ENCODE peak calls at places on chromosomes 4 and X, in seven cellular contexts. H is endothelial cell; L is SK-N-SH; Z is fibroblast of lung; C is CD4-positive, alpha-beta T cell; K is CD8-positive, alpha-beta T cell; X is tibial artery. P is an unnamed sample.

GRCh38 chrX:154840856-154841255 is 6.4 kb upstream of the SMIM9 start:
- DNase-seq in L (peak), K (no peak), X (no peak), C (no peak), H (no peak), Z (peak), P (peak)

GRCh38 chrX:2767631-2768455 is 16.0 kb downstream of the XG start:
- DNase-seq in C (no peak), K (no peak), X (peak), L (no peak), H (no peak), Z (no peak), P (no peak)

GRCh38 chrX:119735467-119735866 is 22.9 kb upstream of the SOWAHD start:
- DNase-seq in H (no peak), K (no peak), L (peak), Z (no peak), X (no peak), C (no peak), P (no peak)

GRCh38 chr4:4746444-4746843 is 113.0 kb upstream of the MSX1 start:
- DNase-seq in K (no peak), C (no peak), Z (no peak), H (no peak), L (no peak), X (no peak), P (no peak)

GRCh38 chr4:141501931-141502330 is 134.5 kb upstream of the IL15 start:
- DNase-seq in X (no peak), Z (peak), C (no peak), H (no peak), L (no peak), K (no peak), P (no peak)

GRCh38 chr4:15004701-15005301 is 2.5 kb downstream of the CPEB2 start:
- DNase-seq in H (peak), L (peak), C (peak), K (peak), Z (peak), X (peak), P (peak)

GRCh38 chr4:123361195-123361861 is 35.3 kb upstream of the SPRY1 start:
- DNase-seq in C (no peak), Z (peak), X (no peak), K (no peak), L (no peak), H (no peak), P (no peak)

GRCh38 chrX:132482632-132483031 is 6.2 kb downstream of the MBNL3 start:
- DNase-seq in Z (no peak), K (no peak), X (no peak), H (no peak), L (no peak), C (no peak), P (no peak)

GRCh38 chr4:110959041-110959643 is 336.3 kb upstream of the PITX2 start:
- DNase-seq in Z (peak), L (no peak), H (no peak), X (no peak), C (no peak), K (no peak), P (no peak)

GRCh38 chr4:1984406-1985191 is 24.2 kb downstream of the NELFA start:
- DNase-seq in C (no peak), Z (no peak), K (no peak), H (no peak), L (peak), X (no peak), P (peak)

DNA sequence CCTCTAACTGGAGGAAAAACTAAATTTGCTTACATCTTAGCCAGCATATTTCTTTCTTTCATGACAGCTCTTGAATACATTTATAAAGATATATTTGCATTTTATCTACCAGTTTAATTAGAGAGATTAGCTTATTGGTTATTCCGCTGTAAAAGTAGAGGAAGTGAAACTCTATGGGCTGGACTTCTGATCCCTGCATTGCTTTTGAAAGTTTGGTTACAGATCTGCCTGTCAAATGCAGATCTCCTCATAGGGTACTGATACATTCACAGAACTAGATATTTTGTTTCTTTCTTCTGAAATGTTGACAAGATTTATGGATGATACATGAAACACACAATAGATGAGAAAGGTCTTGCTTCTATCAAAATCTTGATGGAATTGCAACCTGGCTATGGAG is 581.4 kb upstream of the AADAT start:
- DNase-seq in C (no peak), X (no peak), H (no peak), L (no peak), K (no peak), Z (no peak), P (no peak)
- TF ChIP-seq CTCF in C (no peak), X (no peak), H (no peak), L (no peak), K (no peak), Z (no peak), P (no peak)

GRCh38 chr4:127997534-127998388 is 32.6 kb downstream of the ABHD18 start:
- DNase-seq in C (no peak), K (no peak), Z (peak), L (no peak), H (no peak), X (no peak), P (peak)
- TF ChIP-seq CTCF in C (no peak), K (no peak), Z (no peak), L (no peak), H (no peak), X (no peak), P (peak)

GRCh38 chr4:183602444-183603102 is 56.4 kb downstream of the RWDD4 start:
- DNase-seq in X (no peak), L (no peak), H (no peak), C (no peak), Z (peak), K (no peak), P (no peak)
- TF ChIP-seq CTCF in X (peak), L (peak), H (no peak), C (peak), Z (peak), K (no peak), P (peak)

GRCh38 chr4:12499693-12500092 is 984.4 kb downstream of the RAB28 start:
- DNase-seq in Z (no peak), H (no peak), X (no peak), K (no peak), L (no peak), C (no peak), P (no peak)

GRCh38 chr4:12495211-12495610 is 988.9 kb downstream of the RAB28 start:
- DNase-seq in C (no peak), X (no peak), H (no peak), L (no peak), Z (no peak), K (no peak), P (no peak)

GRCh38 chr4:12500409-12500808 is 983.7 kb downstream of the RAB28 start:
- DNase-seq in X (no peak), C (no peak), H (no peak), Z (no peak), K (no peak), L (no peak), P (no peak)
- TF ChIP-seq CTCF in X (no peak), C (no peak), H (no peak), Z (no peak), K (no peak), L (no peak), P (no peak)

GRCh38 chr4:16278178-16278577 is 51.9 kb upstream of the TAPT1 start:
- DNase-seq in C (no peak), X (no peak), Z (no peak), L (no peak), H (no peak), K (no peak), P (no peak)
- TF ChIP-seq CTCF in C (no peak), X (no peak), Z (no peak), L (peak), H (peak), K (no peak), P (no peak)